ENCODE peak calls at places on chromosomes 12 and 14, in four cellular contexts. J, O, C and Z are unnamed samples.

GRCh38 chr12:86770871-86771270 is 514.7 kb upstream of the MGAT4C start:
- DNase-seq in O (no peak), J (no peak), C (no peak), Z (no peak)

GRCh38 chr14:71532349-71532748 is 399.9 kb upstream of the RGS6 start:
- DNase-seq in J (no peak), O (peak), C (no peak), Z (no peak)

GRCh38 chr12:47307680-47308399 is 228.1 kb upstream of the AMIGO2 start:
- DNase-seq in O (peak), C (no peak), J (peak), Z (peak)

GRCh38 chr12:24861751-24862575 is 86.9 kb downstream of the BCAT1 start:
- DNase-seq in C (no peak), O (no peak), J (no peak), Z (no peak)

GRCh38 chr12:30836656-30837445 is 82.1 kb upstream of the CAPRIN2 start:
- DNase-seq in O (no peak), J (no peak), C (no peak), Z (no peak)

GRCh38 chr14:28157887-28158791 is 608.4 kb upstream of the FOXG1 start:
- DNase-seq in O (no peak), J (no peak), C (no peak), Z (no peak)

GRCh38 chr12:14893471-14894250 is 8.0 kb upstream of the MGP start:
- DNase-seq in O (peak), C (peak), J (no peak), Z (no peak)

GRCh38 chr14:73027546-73027945 is 640 bp upstream of the ZFYVE1 start:
- DNase-seq in J (no peak), C (no peak), O (no peak), Z (no peak)

GRCh38 chr12:94779520-94779919 is 129.2 kb upstream of the TMCC3 start:
- DNase-seq in O (no peak), J (no peak), C (no peak), Z (no peak)

GRCh38 chr12:50848963-50849362 is 6.2 kb downstream of the TMPRSS12 start:
- DNase-seq in J (no peak), C (no peak), O (no peak), Z (no peak)

GRCh38 chr12:46915861-46916260 is 90.1 kb upstream of the SLC38A4 start:
- DNase-seq in O (no peak), C (no peak), J (no peak), Z (no peak)

GRCh38 chr12:54370218-54370730 is 6.0 kb upstream of the GPR84 start:
- DNase-seq in C (peak), O (peak), J (peak), Z (peak)

GRCh38 chr12:74963867-74964331 is 245.7 kb downstream of the KCNC2 start:
- DNase-seq in O (no peak), J (no peak), C (no peak), Z (no peak)

GRCh38 chr14:32073537-32074189 is 3.4 kb upstream of the ARHGAP5 start:
- DNase-seq in O (peak), C (peak), J (peak), Z (peak)

GRCh38 chr12:31959701-31960391 is 631 bp downstream of the RESF1 start:
- DNase-seq in J (peak), C (peak), O (peak), Z (peak)

GRCh38 chr12:92467886-92468285 is 234.9 kb upstream of the PLEKHG7 start:
- DNase-seq in C (no peak), O (no peak), J (no peak), Z (no peak)

GRCh38 chr12:47813491-47814196 is 6.1 kb downstream of the HDAC7 start:
- DNase-seq in O (no peak), J (peak), C (peak), Z (no peak)

GRCh38 chr12:43444940-43445564 is 107.0 kb downstream of the ADAMTS20 start:
- DNase-seq in O (peak), C (peak), J (peak), Z (peak)

GRCh38 chr14:60116181-60116580 is 24.5 kb downstream of the PCNX4 start:
- DNase-seq in O (no peak), C (no peak), J (no peak), Z (no peak)

GRCh38 chr12:114853003-114853529 is 169.1 kb upstream of the TBX3 start:
- DNase-seq in C (peak), J (no peak), O (no peak), Z (no peak)

GRCh38 chr12:95611676-95612309 is 60.5 kb upstream of the USP44 start:
- DNase-seq in J (no peak), O (no peak), C (no peak), Z (no peak)

GRCh38 chr14:24334431-24335271 is at the start of gene ADCY4:
- DNase-seq in C (peak), O (no peak), J (peak), Z (peak)

GRCh38 chr12:848519-849191 is 96.3 kb downstream of the WNK1 start:
- DNase-seq in J (peak), C (no peak), O (no peak), Z (no peak)

GRCh38 chr12:87086118-87086891 is 830.1 kb upstream of the MGAT4C start:
- DNase-seq in J (no peak), O (no peak), C (no peak), Z (no peak)

GRCh38 chr14:23171251-23171975 is 12.0 kb downstream of the SLC7A8 start:
- DNase-seq in O (no peak), C (no peak), J (no peak), Z (no peak)

GRCh38 chr12:21773263-21773741 is 1.2 kb downstream of the KCNJ8 start:
- DNase-seq in O (peak), J (no peak), C (peak), Z (peak)

GRCh38 chr14:35050652-35051051 is 4.6 kb downstream of the FAM177A1 start:
- DNase-seq in C (peak), J (no peak), O (no peak), Z (no peak)

GRCh38 chr14:101843665-101844064 is 82.2 kb downstream of the PPP2R5C start:
- DNase-seq in C (no peak), O (no peak), J (peak), Z (no peak)

GRCh38 chr12:127310548-127310947 is 956.4 kb upstream of the TMEM132C start:
- DNase-seq in J (no peak), O (no peak), C (no peak), Z (no peak)

GRCh38 chr12:89919241-89919906 is 210.7 kb upstream of the ATP2B1 start:
- DNase-seq in O (no peak), J (no peak), C (no peak), Z (no peak)

GRCh38 chr12:100404769-100405407 is 48.0 kb downstream of the SLC17A8 start:
- DNase-seq in C (no peak), O (no peak), J (peak), Z (peak)
- TF ChIP-seq CTCF in C (peak), O (no peak), J (peak), Z (peak)

GRCh38 chr12:45816652-45817051 is 87.1 kb downstream of the ARID2 start:
- DNase-seq in O (no peak), J (no peak), C (no peak), Z (no peak)
- TF ChIP-seq CTCF in O (no peak), J (no peak), C (no peak), Z (peak)

DNA sequence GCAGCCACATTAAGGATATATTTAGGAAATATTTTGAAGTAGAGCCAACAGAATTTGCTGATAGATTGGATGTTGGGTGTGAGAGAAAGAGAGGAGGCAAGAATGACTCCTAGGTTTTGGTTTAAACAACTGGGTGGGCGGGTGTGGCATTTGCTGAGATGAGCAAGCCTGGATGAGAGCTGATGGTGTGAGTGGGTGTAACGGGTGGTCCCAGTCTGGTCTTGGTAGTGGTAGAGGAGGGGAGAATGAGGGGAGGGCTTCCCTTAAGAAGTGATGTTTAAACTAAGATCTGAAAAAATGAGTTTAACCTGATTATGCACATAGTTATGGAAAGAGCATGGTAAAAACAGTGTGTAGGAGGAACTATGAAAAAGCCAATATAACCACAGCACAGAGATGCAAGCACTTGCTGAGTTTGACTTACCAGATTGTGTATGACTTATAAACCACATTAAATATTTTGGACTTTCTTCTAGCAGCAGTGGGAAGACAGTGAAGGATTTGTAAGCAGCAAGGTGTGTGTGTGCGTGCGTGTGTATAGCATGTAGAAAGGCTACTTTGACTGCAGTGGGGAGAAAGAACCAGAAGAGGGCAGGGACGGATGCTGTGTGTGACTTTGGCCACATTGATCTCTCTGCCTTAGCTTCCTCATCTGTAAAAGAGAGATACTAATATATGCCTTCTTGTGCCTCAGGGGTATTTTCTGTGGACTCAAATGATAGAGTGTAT is 139.7 kb downstream of the PRIMA1 start:
- DNase-seq in O (no peak), J (peak), C (no peak), Z (peak)
- TF ChIP-seq CTCF in O (peak), J (no peak), C (no peak), Z (peak)

GRCh38 chr12:58934528-58934927 is 14.2 kb upstream of the LRIG3 start:
- DNase-seq in C (no peak), J (no peak), O (no peak), Z (no peak)

GRCh38 chr12:58930770-58931324 is 10.5 kb upstream of the LRIG3 start:
- DNase-seq in C (no peak), O (no peak), J (no peak), Z (no peak)

GRCh38 chr12:58933068-58933681 is 12.9 kb upstream of the LRIG3 start:
- DNase-seq in O (no peak), J (no peak), C (no peak), Z (no peak)

GRCh38 chr12:58927112-58927511 is 6.8 kb upstream of the LRIG3 start:
- DNase-seq in J (no peak), C (no peak), O (no peak), Z (no peak)

GRCh38 chr12:58931518-58931917 is 11.2 kb upstream of the LRIG3 start:
- DNase-seq in C (no peak), J (no peak), O (no peak), Z (no peak)
- TF ChIP-seq CTCF in C (no peak), J (peak), O (no peak), Z (no peak)

DNA sequence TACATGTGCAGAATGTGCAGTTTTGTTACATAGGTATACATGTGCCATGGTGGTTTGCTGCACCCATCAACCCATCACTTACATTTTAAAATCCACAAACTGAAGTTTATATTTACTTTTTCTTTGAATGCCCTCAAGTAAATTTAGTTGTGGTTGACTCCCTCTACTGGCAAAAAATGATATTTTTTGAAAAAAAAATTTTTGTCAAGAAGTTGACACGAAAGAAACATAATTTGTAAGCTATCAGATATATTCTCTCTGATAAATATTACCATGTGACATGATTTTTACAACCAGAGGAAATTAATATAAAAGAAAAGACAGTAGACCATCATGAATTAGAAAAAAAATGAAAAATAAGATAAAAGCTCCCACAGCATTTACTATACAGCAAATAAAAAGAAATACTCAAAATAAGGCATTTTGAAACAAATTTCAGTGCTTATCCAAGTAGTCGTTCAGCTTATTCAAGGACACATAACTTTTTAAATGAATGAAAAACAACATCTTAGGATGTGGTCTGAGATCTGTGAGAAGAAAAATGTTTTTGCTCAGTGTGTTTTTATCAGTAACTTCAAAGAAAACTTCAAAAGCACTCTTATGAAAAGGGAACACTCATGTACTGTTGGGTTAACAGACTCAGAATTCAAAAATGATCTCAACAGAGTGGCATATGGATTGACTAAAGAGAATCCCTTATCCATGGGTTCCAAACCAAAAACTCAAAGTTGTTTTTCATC is 30.0 kb upstream of the GRIP1 start:
- DNase-seq in J (no peak), C (no peak), O (no peak), Z (no peak)
- TF ChIP-seq CTCF in J (no peak), C (peak), O (peak), Z (peak)

GRCh38 chr12:57765003-57765697 is 1.7 kb downstream of the CYP27B1 start:
- DNase-seq in O (no peak), J (peak), C (no peak), Z (peak)
- TF ChIP-seq CTCF in O (no peak), J (peak), C (peak), Z (no peak)

GRCh38 chr12:62435337-62436163 is 31.1 kb upstream of the MON2 start:
- DNase-seq in J (peak), C (peak), O (peak), Z (peak)

GRCh38 chr12:62434504-62435336 is 31.9 kb upstream of the MON2 start:
- DNase-seq in O (peak), J (no peak), C (no peak), Z (no peak)

GRCh38 chr12:62436164-62436503 is 30.5 kb upstream of the MON2 start:
- DNase-seq in O (no peak), J (no peak), C (no peak), Z (no peak)

GRCh38 chr12:62438098-62438692 is 28.4 kb upstream of the MON2 start:
- DNase-seq in C (peak), O (peak), J (peak), Z (peak)
- TF ChIP-seq CTCF in C (peak), O (peak), J (peak), Z (peak)

DNA sequence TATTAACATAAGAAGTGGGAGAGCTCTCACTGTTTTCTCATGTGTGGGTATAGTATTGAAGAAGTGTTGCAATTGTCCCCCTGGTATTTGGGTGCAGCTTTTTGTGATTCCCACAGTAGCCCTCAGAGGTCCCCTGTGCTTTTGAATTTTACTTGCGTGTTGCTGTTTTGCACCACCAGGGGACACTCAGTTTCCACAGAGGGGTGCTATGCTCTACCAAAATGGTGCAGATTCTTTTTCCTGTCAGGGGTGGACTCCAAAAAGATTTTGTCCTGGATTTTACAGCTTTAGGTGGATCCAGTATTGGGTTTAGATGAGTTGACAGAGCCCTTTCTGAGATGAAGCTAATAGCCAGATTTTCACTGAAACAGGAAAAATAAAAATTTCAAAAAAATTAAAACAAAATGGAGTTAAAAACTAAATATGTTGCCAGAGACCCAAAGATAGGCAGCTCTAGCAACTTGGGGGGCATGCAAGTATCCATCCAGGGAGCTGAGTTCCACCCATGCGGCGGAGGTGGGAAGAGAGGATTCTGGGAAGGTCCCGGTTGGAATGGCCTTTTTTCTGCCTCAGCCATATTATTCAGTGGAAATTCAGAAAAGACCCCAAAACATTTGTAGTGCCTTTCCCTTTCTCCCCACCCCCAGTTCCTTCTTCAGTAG is 50.2 kb downstream of the TTLL5 start:
- DNase-seq in O (no peak), J (peak), C (no peak), Z (peak)
- TF ChIP-seq CTCF in O (peak), J (peak), C (peak), Z (peak)

GRCh38 chr14:36183402-36183801 is 6.9 kb upstream of the PTCSC3 start:
- DNase-seq in O (no peak), J (no peak), C (no peak), Z (no peak)

GRCh38 chr14:36176524-36176923 is at the start of gene PTCSC3:
- DNase-seq in J (no peak), O (no peak), C (no peak), Z (no peak)

GRCh38 chr14:36177489-36177888 is 967 bp upstream of the PTCSC3 start:
- DNase-seq in O (no peak), C (no peak), J (no peak), Z (no peak)

GRCh38 chr14:36181417-36181816 is 4.9 kb upstream of the PTCSC3 start:
- DNase-seq in C (no peak), O (no peak), J (no peak), Z (no peak)
- TF ChIP-seq CTCF in C (no peak), O (no peak), J (no peak), Z (no peak)